ENCODE peak calls at places on chromosomes 12 and 14, in ten cellular contexts. R is testis, N is tibial nerve, E is body of pancreas, W is transverse colon, P is HCT116, V is GM12878, O is uterus, U is IMR-90, G is stomach. I is an unnamed sample.

GRCh38 chr12:72790273-72790672 is 518.1 kb downstream of the TRHDE start:
- DNase-seq in G (no peak), R (no peak), W (no peak), P (no peak), N (no peak), O (no peak), U (no peak), E (no peak), V (no peak), I (no peak)

GRCh38 chr14:55749201-55749812 is 169.3 kb downstream of the KTN1 start:
- DNase-seq in V (no peak), R (no peak), O (no peak), G (no peak), U (peak; percentile 15), N (no peak), E (peak; percentile 21), W (no peak), P (no peak), I (no peak)

GRCh38 chr12:130547480-130548155 is 168.5 kb downstream of the RIMBP2 start:
- DNase-seq in N (no peak), O (no peak), V (no peak), W (no peak), R (no peak), G (no peak), E (no peak), U (no peak), P (no peak), I (no peak)

GRCh38 chr14:56648508-56649301 is 69.1 kb downstream of the TMEM260 start:
- DNase-seq in E (no peak), P (no peak), W (no peak), G (no peak), O (no peak), V (no peak), N (no peak), R (no peak), U (no peak), I (no peak)

GRCh38 chr12:129363041-129363440 is 509.8 kb downstream of the GLT1D1 start:
- DNase-seq in G (no peak), N (no peak), R (no peak), U (no peak), E (no peak), V (no peak), P (no peak), W (no peak), O (no peak), I (no peak)

GRCh38 chr14:102579696-102580551 is 12.5 kb upstream of the RCOR1 start:
- DNase-seq in U (peak; percentile 76), E (no peak), R (no peak), G (no peak), N (no peak), V (no peak), W (no peak), O (peak; percentile 33), P (no peak), I (peak; percentile 33)

GRCh38 chr12:95784886-95785285 is 5.7 kb downstream of the NTN4 start:
- DNase-seq in R (no peak), O (no peak), P (no peak), W (no peak), U (no peak), G (no peak), E (no peak), N (no peak), V (no peak), I (no peak)

GRCh38 chr12:65934480-65935115 is 110.3 kb downstream of the HMGA2 start:
- DNase-seq in O (no peak), R (no peak), G (no peak), N (no peak), W (no peak), E (no peak), U (no peak), P (no peak), V (no peak), I (no peak)

GRCh38 chr12:69515394-69515793 is 45.2 kb downstream of the FRS2 start:
- DNase-seq in R (no peak), V (no peak), O (no peak), U (peak; percentile 36), G (no peak), W (no peak), E (no peak), P (no peak), N (no peak), I (no peak)

GRCh38 chr12:20409639-20410038 is 41.3 kb downstream of the PDE3A start:
- DNase-seq in V (no peak), P (no peak), N (no peak), G (no peak), O (no peak), U (no peak), R (no peak), W (no peak), E (no peak), I (no peak)

DNA sequence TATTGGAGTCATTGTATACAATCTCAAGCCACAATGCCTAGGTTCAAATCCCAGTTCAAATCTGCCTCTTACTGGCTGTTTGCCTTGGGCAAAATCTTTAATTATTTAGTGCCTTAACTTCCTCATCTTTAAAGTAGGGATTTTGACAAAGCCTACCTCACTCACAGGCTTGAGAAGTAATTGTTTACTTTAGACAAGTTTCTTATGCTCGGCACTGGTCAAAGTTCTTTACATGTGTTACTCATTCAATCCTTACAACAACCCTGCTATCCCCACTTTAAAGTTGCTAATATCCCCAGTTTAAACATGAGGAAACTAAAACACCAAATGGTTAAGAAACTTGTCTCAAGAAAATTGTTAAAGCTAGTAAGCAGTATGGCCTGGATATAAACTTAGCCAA is 203.9 kb upstream of the AVPR1A start:
- DNase-seq in O (no peak), G (no peak), P (no peak), V (no peak), E (no peak), N (no peak), R (no peak), W (no peak), U (no peak), I (no peak)
- H3K4me3 ChIP-seq in O (no peak overlapping the region), G (no peak overlapping the region), P (no peak overlapping the region), V (no peak overlapping the region), E (no peak overlapping the region), N (no peak overlapping the region), R (no peak overlapping the region), W (no peak overlapping the region), U (no peak overlapping the region), I (no peak overlapping the region)

DNA sequence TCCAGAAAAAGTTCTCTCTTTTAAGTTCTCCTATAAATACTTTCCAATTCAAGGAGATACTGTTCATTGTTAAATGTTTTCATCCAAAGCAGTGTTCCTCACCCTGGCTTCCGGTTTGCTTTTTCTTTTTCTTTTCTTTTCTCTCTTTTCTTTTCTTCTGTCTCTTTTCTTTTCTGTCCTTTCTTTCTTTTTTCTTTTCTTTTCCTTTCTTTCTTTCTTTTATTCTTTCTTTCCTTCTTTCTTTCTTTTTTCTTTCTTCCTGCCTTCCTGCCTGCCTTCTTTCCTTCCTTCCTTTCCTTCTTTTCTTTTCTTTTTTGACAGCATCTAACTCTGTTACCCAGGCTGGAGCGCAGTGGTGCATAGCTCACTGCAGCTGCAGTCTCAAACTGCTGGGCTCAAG is 75.8 kb downstream of the PPM1A start:
- DNase-seq in G (no peak), V (no peak), P (no peak), O (no peak), R (no peak), U (no peak), N (no peak), E (no peak), W (no peak), I (no peak)
- H3K27me3 ChIP-seq in G (no peaks in the 10 kb centered on the region), V (no peaks in the 10 kb centered on the region), P (no peaks in the 10 kb centered on the region), O (no peaks in the 10 kb centered on the region), R (no peaks in the 10 kb centered on the region), U (peaks cover 44% of the 10 kb centered on the region), N (peaks cover 20% of the 10 kb centered on the region), E (no peaks in the 10 kb centered on the region), W (peaks cover 17% of the 10 kb centered on the region), I (peaks cover 3% of the 10 kb centered on the region)

DNA sequence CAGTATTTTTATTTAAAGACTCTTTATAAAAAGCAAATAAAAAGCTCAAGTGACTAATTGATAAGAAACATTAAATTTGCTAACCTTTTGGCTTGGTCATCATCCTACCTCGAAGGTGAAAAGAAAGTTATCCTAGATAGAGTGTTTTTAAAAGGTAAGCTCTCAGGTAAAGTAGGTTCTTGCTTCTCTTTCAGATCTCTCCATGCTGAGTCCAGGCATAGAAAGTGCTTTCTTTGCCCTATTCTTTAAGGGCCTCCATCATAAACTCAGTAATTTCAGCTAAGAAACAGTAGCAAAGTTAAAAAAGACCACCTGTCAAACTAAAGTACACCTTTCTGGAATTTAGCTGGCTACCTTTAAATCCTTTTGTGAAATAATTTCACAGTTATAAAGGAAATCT is 20.6 kb upstream of the ANHX start:
- DNase-seq in R (no peak), V (no peak), P (no peak), G (no peak), E (no peak), N (no peak), U (no peak), W (no peak), O (no peak), I (no peak)
- TF ChIP-seq POLR2A in R (no peak), V (no peak), P (no peak), G (no peak), E (no peak), N (no peak), U (no peak), W (no peak), O (no peak), I (no peak)

GRCh38 chr14:103879118-103879569 is 31.8 kb upstream of the PPP1R13B start:
- DNase-seq in P (no peak), V (no peak), R (no peak), W (no peak), G (no peak), N (no peak), O (no peak), U (no peak), E (no peak), I (no peak)

GRCh38 chr14:103880334-103880985 is 33.1 kb upstream of the PPP1R13B start:
- DNase-seq in U (peak; percentile 51), O (peak; percentile 73), G (peak; percentile 91), E (peak; percentile 88), R (peak; percentile 68), N (peak; percentile 83), W (peak; percentile 72), V (no peak), P (no peak), I (peak; percentile 78)

GRCh38 chr14:103880986-103881926 is 33.9 kb upstream of the PPP1R13B start:
- DNase-seq in W (no peak), U (no peak), R (peak; percentile 45), P (no peak), O (peak; percentile 49), V (no peak), G (peak; percentile 83), E (peak; percentile 93), N (no peak), I (no peak)

GRCh38 chr14:103878180-103878579 is 30.8 kb upstream of the PPP1R13B start:
- DNase-seq in G (no peak), E (no peak), W (no peak), R (no peak), P (no peak), O (no peak), N (no peak), U (no peak), V (no peak), I (no peak)

DNA sequence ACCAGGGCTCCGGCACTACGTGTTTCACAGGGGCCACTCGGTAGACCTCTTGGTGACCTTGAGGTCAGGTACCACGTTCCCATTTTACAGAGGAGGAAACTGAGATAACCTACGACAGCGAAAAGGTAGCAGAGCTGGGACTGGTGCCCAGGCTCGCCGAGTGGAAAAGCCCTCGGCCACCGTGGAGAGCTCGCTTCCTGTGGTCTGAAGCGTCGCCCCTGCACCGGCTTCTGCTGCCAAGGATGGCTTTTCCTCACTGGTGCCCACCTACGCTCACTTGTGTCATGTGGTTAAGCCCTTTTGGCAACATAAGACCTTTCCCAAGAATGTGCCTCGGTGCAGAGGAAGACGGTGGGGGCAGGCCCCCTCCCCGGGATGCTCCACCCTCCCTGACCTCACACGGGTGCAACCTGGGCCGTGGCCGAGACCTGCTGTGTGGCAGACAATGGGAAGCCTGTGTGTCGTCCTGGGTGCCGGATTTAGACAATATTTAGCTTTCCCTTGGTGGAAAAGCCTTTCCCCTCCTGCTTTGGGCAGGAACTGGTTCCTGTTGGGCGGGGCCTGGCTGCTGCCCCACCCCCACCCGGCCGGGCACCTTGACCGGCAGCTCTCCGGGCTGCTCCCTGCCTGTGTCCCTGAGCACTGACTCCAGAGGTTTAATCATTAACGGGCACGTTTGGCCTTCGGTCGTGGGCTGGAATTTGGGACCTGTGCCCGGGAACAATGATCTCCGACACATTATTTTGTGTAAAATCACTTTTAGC is 32.4 kb upstream of the PPP1R13B start:
- DNase-seq in O (peak; percentile 35), W (peak; percentile 84), U (no peak), G (peak; percentile 91), P (no peak), E (peak; percentile 97), V (no peak), N (no peak), R (peak; percentile 38), I (peak; percentile 66)
- H3K4me3 ChIP-seq in O (no peak overlapping the region), W (no peak overlapping the region), U (no peak overlapping the region), G (peak overlapping the region; percentile 27), P (peak overlapping the region; percentile 27), E (no peak overlapping the region), V (no peak overlapping the region), N (peak overlapping the region; percentile 14), R (no peak overlapping the region), I (peak overlapping the region; percentile 63)